ENCODE peak calls at places on chromosomes 6 and 20, in five cellular contexts. Y is Peyer's patch, C is adrenal gland, P is H1, M is tibial nerve. G is an unnamed sample.

GRCh38 chr6:158793432-158793831 is 25.7 kb downstream of the EZR start:
- DNase-seq in Y (no peak), C (no peak), P (no peak), M (no peak), G (peak)

GRCh38 chr20:53795170-53795569 is 201.5 kb upstream of the ZNF217 start:
- DNase-seq in Y (no peak), C (no peak), P (no peak), M (no peak), G (no peak)

GRCh38 chr6:89205819-89206218 is 11.3 kb downstream of the GABRR1 start:
- DNase-seq in Y (no peak), C (no peak), P (peak), M (peak), G (no peak)

GRCh38 chr6:112839525-112839961 is 492.4 kb downstream of the RFPL4B start:
- DNase-seq in Y (no peak), C (no peak), P (no peak), M (no peak), G (no peak)

GRCh38 chr6:136230219-136230980 is 19.7 kb downstream of the MTFR2 start:
- DNase-seq in Y (no peak), C (no peak), P (no peak), M (no peak), G (peak)

GRCh38 chr6:161750677-161751076 is 476.8 kb upstream of the AGPAT4 start:
- DNase-seq in Y (no peak), C (no peak), P (no peak), M (no peak), G (no peak)

GRCh38 chr20:53829706-53830521 is 236.3 kb upstream of the ZNF217 start:
- DNase-seq in Y (peak), C (no peak), P (no peak), M (no peak), G (peak)

GRCh38 chr6:111417181-111417585 is 65.8 kb downstream of the REV3L start:
- DNase-seq in Y (no peak), C (peak), P (no peak), M (peak), G (no peak)

GRCh38 chr20:5550738-5551529 is 199.3 kb upstream of the SHLD1 start:
- DNase-seq in Y (no peak), C (no peak), P (no peak), M (no peak), G (no peak)

GRCh38 chr6:169451065-169451840 is 197.6 kb upstream of the THBS2 start:
- DNase-seq in Y (no peak), C (no peak), P (no peak), M (no peak), G (no peak)

GRCh38 chr20:53872081-53872541 is 198.3 kb downstream of the BCAS1 start:
- DNase-seq in Y (no peak), C (no peak), P (no peak), M (no peak), G (no peak)

GRCh38 chr6:126804255-126805064 is 314.0 kb upstream of the RSPO3 start:
- DNase-seq in Y (peak), C (no peak), P (no peak), M (peak), G (peak)

GRCh38 chr6:101668496-101668895 is 275.0 kb downstream of the GRIK2 start:
- DNase-seq in Y (no peak), C (no peak), P (no peak), M (no peak), G (no peak)

GRCh38 chr20:6974819-6975218 is 207.3 kb downstream of the BMP2 start:
- DNase-seq in Y (no peak), C (no peak), P (no peak), M (no peak), G (no peak)

GRCh38 chr6:2688416-2689064 is 62.2 kb downstream of the MYLK4 start:
- DNase-seq in Y (no peak), C (peak), P (no peak), M (no peak), G (peak)

GRCh38 chr6:119020597-119021561 is 57.6 kb downstream of the FAM184A start:
- DNase-seq in Y (no peak), C (no peak), P (no peak), M (no peak), G (no peak)

GRCh38 chr6:163291622-163292021 is 122.9 kb upstream of the QKI start:
- DNase-seq in Y (no peak), C (no peak), P (no peak), M (no peak), G (no peak)

GRCh38 chr6:34616230-34616591 is 60.1 kb upstream of the SPDEF start:
- DNase-seq in Y (no peak), C (no peak), P (no peak), M (no peak), G (no peak)

GRCh38 chr6:69584536-69584912 is 212.3 kb downstream of the LMBRD1 start:
- DNase-seq in Y (no peak), C (no peak), P (no peak), M (no peak), G (no peak)

GRCh38 chr6:7232351-7232750 is 80.6 kb downstream of the SSR1 start:
- DNase-seq in Y (no peak), C (no peak), P (no peak), M (no peak), G (no peak)

GRCh38 chr6:144133225-144133821 is 17.0 kb upstream of the STX11 start:
- DNase-seq in Y (no peak), C (no peak), P (no peak), M (no peak), G (no peak)

GRCh38 chr20:36541227-36542018 is at the start of gene MYL9:
- DNase-seq in Y (peak), C (peak), P (peak), M (peak), G (no peak)

GRCh38 chr6:137982418-137983189 is 115.5 kb downstream of the TNFAIP3 start:
- DNase-seq in Y (no peak), C (no peak), P (no peak), M (no peak), G (no peak)

GRCh38 chr6:152004036-152004566 is 196.6 kb downstream of the ESR1 start:
- DNase-seq in Y (no peak), C (no peak), P (no peak), M (no peak), G (no peak)

GRCh38 chr6:5138995-5139827 is 54.1 kb downstream of the PPP1R3G start:
- DNase-seq in Y (no peak), C (no peak), P (no peak), M (no peak), G (no peak)

GRCh38 chr6:142940487-142940886 is 4.5 kb downstream of the HIVEP2 start:
- DNase-seq in Y (no peak), C (no peak), P (no peak), M (no peak), G (no peak)

GRCh38 chr20:3701061-3701998 is 11.1 kb downstream of the SIGLEC1 start:
- DNase-seq in Y (no peak), C (no peak), P (no peak), M (no peak), G (no peak)

GRCh38 chr20:20495719-20496474 is 128.0 kb downstream of the INSM1 start:
- DNase-seq in Y (no peak), C (no peak), P (no peak), M (no peak), G (no peak)

GRCh38 chr20:64052326-64052722 is 2.9 kb upstream of the SOX18 start:
- DNase-seq in Y (no peak), C (no peak), P (no peak), M (no peak), G (no peak)

GRCh38 chr20:47063808-47064207 is 169.2 kb downstream of the EYA2 start:
- DNase-seq in Y (no peak), C (no peak), P (no peak), M (no peak), G (no peak)

GRCh38 chr20:60820918-60821317 is 431.1 kb upstream of the CDH4 start:
- DNase-seq in Y (no peak), C (no peak), P (no peak), M (no peak), G (no peak)

GRCh38 chr6:12288844-12289654 is 1.1 kb upstream of the EDN1 start:
- DNase-seq in Y (peak), C (peak), P (peak), M (peak), G (peak)

GRCh38 chr6:35037289-35038038 is 103.7 kb downstream of the TCP11 start:
- DNase-seq in Y (no peak), C (no peak), P (no peak), M (no peak), G (no peak)

GRCh38 chr6:157715766-157716171 is 107.3 kb upstream of the SNX9 start:
- DNase-seq in Y (peak), C (peak), P (no peak), M (peak), G (no peak)

GRCh38 chr20:44861547-44862006 is 23.9 kb upstream of the YWHAB start:
- DNase-seq in Y (no peak), C (peak), P (peak), M (no peak), G (no peak)

GRCh38 chr6:98831057-98832031 is 3.0 kb upstream of the POU3F2 start:
- DNase-seq in Y (no peak), C (no peak), P (peak), M (no peak), G (no peak)

GRCh38 chr6:165663283-165663735 is 268 bp upstream of the PDE10A start:
- DNase-seq in Y (no peak), C (peak), P (peak), M (peak), G (peak)

DNA sequence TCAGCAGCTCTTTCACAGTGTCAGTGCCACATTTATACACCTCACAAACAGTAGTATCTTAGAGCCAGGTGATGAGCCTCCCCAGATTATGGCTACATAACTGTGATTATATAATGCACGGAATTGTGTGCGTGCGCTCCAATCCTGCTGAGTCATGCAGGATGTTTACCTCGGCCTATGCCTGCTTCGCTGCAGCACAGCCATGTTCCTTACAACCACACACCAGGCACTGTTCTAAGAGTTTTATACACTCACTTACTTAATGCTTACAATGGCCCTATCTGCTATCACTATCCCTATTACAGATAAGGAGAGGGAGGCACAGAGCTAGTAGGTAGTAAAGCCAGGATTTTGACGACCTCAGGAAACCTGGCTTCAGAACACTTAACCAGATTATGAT is 7.3 kb downstream of the ZKSCAN3 start:
- DNase-seq in Y (no peak), C (no peak), P (no peak), M (no peak), G (no peak)
- TF ChIP-seq POLR2A in Y (no peak), C (no peak), P (no peak), M (no peak), G (no peak)

GRCh38 chr20:768426-768978 is at the start of gene SLC52A3:
- DNase-seq in Y (peak), C (no peak), P (peak), M (no peak), G (peak)
- TF ChIP-seq POLR2A in Y (peak), C (no peak), P (no peak), M (no peak), G (no peak)

DNA sequence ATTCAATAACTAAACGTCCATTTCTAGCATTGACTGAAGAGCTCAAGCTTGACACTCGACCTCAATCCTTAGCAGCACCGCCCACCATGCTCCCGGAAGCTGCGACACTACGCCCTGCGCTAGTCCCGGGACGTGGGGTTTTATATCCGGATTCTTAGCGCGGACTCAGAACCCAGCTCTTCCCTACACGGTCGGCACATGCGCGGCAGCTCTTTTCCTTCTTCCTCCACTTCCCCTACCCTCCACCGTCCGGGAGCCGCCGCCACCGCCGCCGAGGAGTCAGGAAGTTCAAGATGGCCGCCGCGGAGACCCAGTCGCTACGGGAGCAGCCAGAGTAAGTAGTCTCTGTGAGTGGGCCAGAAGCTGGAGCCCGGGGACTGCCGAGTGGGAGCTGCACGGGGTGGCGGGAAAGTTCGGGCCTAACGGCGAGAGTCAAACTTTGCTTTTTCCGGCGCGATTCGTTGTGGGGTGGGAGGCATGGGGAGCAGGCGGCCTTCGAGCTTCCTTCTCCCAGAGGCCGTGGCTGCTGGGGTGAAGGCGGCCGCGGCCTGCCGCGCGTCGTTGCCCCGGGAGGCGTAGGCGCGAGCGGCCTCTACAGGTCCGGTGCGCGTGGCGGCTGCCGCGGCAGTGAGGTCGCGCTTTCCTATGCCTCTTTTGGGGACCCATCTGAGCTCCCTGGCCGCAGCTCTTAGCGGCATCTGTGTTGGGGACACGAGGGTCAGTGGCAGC is 57.6 kb downstream of the FAM217A start:
- DNase-seq in Y (peak), C (peak), P (peak), M (peak), G (peak)
- TF ChIP-seq POLR2A in Y (peak), C (peak), P (peak), M (peak), G (peak)

DNA sequence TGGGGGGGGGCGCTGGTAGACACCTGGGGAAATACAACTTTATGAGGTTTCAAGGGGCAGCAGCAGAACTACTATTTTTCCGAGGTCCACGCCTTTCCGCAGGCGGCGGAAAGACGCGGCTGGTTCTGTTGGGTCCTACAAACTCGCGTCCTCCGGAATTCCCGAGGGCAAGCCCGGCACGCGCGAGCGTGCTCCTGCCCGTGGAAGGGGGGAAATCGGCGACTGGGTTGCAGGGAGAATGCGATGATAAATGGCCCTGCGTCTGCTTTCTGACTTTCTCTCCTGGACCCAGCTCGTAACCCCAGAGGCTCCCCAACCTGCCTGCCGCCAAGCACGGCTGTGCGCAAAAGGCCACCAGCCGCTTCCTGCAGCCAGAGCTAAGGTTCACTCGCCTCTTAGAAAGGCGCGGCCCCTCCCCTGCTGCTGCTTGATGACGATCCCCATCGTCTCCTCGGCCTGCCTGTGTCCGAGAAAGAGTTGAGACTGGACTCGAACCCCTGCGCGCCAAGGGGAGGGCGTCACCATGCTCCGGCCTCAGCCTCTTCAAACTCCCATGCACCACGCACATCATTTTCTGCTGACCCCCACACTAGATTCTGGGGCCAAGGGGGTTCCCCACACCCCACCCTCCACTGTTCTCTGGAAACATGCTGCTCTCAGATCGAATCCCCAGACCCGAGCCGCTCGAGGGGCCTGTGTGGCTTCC is 6.7 kb downstream of the FOXA2 start:
- DNase-seq in Y (no peak), C (no peak), P (peak), M (no peak), G (no peak)
- TF ChIP-seq POLR2A in Y (no peak), C (no peak), P (no peak), M (no peak), G (no peak)

DNA sequence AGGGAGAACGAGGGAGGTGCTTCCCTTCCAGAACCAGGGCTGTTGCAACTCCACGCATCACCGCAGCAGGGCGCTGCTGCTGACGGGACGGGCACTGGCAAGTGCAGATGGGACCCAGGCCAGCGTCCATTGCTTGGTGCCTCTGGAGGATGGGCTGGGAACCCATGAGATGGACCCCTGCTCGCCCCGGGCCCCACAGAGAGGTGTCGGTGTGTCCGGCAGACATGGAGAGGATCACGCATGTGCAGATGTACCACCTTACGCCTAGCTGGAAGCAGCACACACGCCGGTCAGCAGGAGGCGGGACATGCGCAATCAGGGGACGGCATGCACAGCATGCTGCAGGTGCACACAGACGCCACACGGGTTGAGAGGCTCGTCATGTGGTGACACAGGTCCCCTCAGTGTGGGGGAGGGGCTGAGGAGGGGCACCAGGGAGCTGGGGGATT is 5.7 kb downstream of the CABLES2 start:
- DNase-seq in Y (no peak), C (no peak), P (peak), M (no peak), G (peak)
- TF ChIP-seq POLR2A in Y (no peak), C (no peak), P (no peak), M (no peak), G (no peak)

DNA sequence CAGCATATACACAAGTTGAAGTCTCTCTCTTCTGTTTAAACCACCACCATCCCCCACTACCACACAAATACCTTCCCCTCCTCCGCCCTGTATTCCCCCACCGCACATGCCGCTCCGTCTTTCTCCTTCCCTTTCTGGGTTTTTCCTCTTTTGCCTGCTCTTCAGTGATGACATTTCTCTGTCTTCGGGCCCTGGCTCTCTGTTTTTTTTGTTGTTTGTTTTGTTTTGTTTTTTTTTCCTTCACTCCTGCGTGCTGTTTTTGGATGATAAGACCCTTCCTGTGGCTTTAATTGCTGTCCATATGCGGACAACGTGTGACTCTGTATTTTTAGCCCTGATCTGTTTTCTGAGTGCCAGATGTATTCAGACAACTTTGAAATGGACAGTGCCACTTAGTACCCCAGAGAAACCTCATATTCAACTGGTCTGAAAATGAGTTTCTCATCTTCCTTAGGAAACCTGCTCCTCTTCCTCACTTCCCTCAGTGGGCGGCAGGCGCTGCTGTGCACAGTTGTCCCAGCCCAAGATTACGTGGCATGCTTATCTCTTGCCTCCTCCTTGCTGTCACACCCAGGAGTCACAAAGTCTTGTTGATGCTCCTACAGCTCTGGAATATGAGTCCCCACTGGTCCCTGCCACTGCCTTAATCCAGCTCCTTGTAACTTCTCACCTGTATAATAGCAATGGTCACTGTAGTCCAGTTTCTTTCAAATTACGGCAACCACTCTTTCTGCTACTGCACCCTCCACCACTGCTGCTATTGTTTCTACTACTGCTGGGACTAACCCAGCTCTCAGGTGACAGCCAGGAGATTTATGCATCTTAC is 8.2 kb downstream of the PPP1R14C start:
- DNase-seq in Y (peak), C (no peak), P (no peak), M (no peak), G (no peak)
- TF ChIP-seq POLR2A in Y (no peak), C (no peak), P (no peak), M (no peak), G (no peak)

G was measured in A549.